ENCODE peak calls at places on chromosomes 13 and 19, in six cellular contexts. One of them, this sample, is unnamed.

GRCh38 chr19:12596927-12597548 is 13.6 kb downstream of the ZNF490 start:
- DNase-seq in stimulated activated CD4-positive, alpha-beta T cell treated with anti-CD3 and anti-CD28 coated beads, Interleukin-4, amount 100 ng/mL, for 48 hours: no peak
- DNase-seq in cardiac fibroblast: no peak
- DNase-seq in colonic mucosa: no peak
- DNase-seq in endodermal cell: no peak
- DNase-seq in NCI-H1105 treated with DMSO at 0.1 percent for 48 hours: no peak
- DNase-seq in this sample: no peak

GRCh38 chr13:29925457-29925856 is 75.0 kb upstream of the UBL3 start:
- DNase-seq in cardiac fibroblast: peak
- DNase-seq in colonic mucosa: peak
- DNase-seq in NCI-H1105 treated with DMSO at 0.1 percent for 48 hours: peak
- DNase-seq in endodermal cell: no peak
- DNase-seq in stimulated activated CD4-positive, alpha-beta T cell treated with anti-CD3 and anti-CD28 coated beads, Interleukin-4, amount 100 ng/mL, for 48 hours: no peak
- DNase-seq in this sample: no peak

GRCh38 chr13:46211116-46211515 is 612 bp upstream of the LRRC63 start:
- DNase-seq in NCI-H1105 treated with DMSO at 0.1 percent for 48 hours: peak
- DNase-seq in stimulated activated CD4-positive, alpha-beta T cell treated with anti-CD3 and anti-CD28 coated beads, Interleukin-4, amount 100 ng/mL, for 48 hours: no peak
- DNase-seq in endodermal cell: no peak
- DNase-seq in cardiac fibroblast: no peak
- DNase-seq in colonic mucosa: no peak
- DNase-seq in this sample: no peak

GRCh38 chr13:31485183-31485582 is 254.1 kb upstream of the RXFP2 start:
- DNase-seq in endodermal cell: no peak
- DNase-seq in colonic mucosa: no peak
- DNase-seq in stimulated activated CD4-positive, alpha-beta T cell treated with anti-CD3 and anti-CD28 coated beads, Interleukin-4, amount 100 ng/mL, for 48 hours: no peak
- DNase-seq in NCI-H1105 treated with DMSO at 0.1 percent for 48 hours: no peak
- DNase-seq in cardiac fibroblast: peak
- DNase-seq in this sample: no peak

GRCh38 chr19:3407556-3408516 is 41.5 kb downstream of the NFIC start:
- DNase-seq in endodermal cell: no peak
- DNase-seq in stimulated activated CD4-positive, alpha-beta T cell treated with anti-CD3 and anti-CD28 coated beads, Interleukin-4, amount 100 ng/mL, for 48 hours: no peak
- DNase-seq in colonic mucosa: no peak
- DNase-seq in NCI-H1105 treated with DMSO at 0.1 percent for 48 hours: no peak
- DNase-seq in cardiac fibroblast: peak
- DNase-seq in this sample: no peak

GRCh38 chr13:49220035-49220855 is at the start of gene MLNR:
- DNase-seq in stimulated activated CD4-positive, alpha-beta T cell treated with anti-CD3 and anti-CD28 coated beads, Interleukin-4, amount 100 ng/mL, for 48 hours: no peak
- DNase-seq in endodermal cell: peak
- DNase-seq in colonic mucosa: peak
- DNase-seq in NCI-H1105 treated with DMSO at 0.1 percent for 48 hours: peak
- DNase-seq in cardiac fibroblast: peak
- DNase-seq in this sample: peak

GRCh38 chr13:110723598-110723997 is 10.1 kb downstream of the ING1 start:
- DNase-seq in stimulated activated CD4-positive, alpha-beta T cell treated with anti-CD3 and anti-CD28 coated beads, Interleukin-4, amount 100 ng/mL, for 48 hours: no peak
- DNase-seq in cardiac fibroblast: no peak
- DNase-seq in colonic mucosa: no peak
- DNase-seq in NCI-H1105 treated with DMSO at 0.1 percent for 48 hours: no peak
- DNase-seq in endodermal cell: no peak
- DNase-seq in this sample: no peak

GRCh38 chr19:7497292-7497691 is 8.5 kb upstream of the PEX11G start:
- DNase-seq in NCI-H1105 treated with DMSO at 0.1 percent for 48 hours: no peak
- DNase-seq in endodermal cell: peak
- DNase-seq in stimulated activated CD4-positive, alpha-beta T cell treated with anti-CD3 and anti-CD28 coated beads, Interleukin-4, amount 100 ng/mL, for 48 hours: no peak
- DNase-seq in colonic mucosa: no peak
- DNase-seq in cardiac fibroblast: peak
- DNase-seq in this sample: no peak

GRCh38 chr19:16457195-16457953 is 14.4 kb downstream of the EPS15L1 start:
- DNase-seq in endodermal cell: peak
- DNase-seq in stimulated activated CD4-positive, alpha-beta T cell treated with anti-CD3 and anti-CD28 coated beads, Interleukin-4, amount 100 ng/mL, for 48 hours: no peak
- DNase-seq in colonic mucosa: no peak
- DNase-seq in NCI-H1105 treated with DMSO at 0.1 percent for 48 hours: no peak
- DNase-seq in cardiac fibroblast: peak
- DNase-seq in this sample: no peak

GRCh38 chr13:29991343-29991742 is 140.9 kb upstream of the UBL3 start:
- DNase-seq in colonic mucosa: no peak
- DNase-seq in stimulated activated CD4-positive, alpha-beta T cell treated with anti-CD3 and anti-CD28 coated beads, Interleukin-4, amount 100 ng/mL, for 48 hours: no peak
- DNase-seq in NCI-H1105 treated with DMSO at 0.1 percent for 48 hours: no peak
- DNase-seq in endodermal cell: no peak
- DNase-seq in cardiac fibroblast: peak
- DNase-seq in this sample: peak

GRCh38 chr19:38735257-38735686 is 9.0 kb downstream of the CAPN12 start:
- DNase-seq in cardiac fibroblast: no peak
- DNase-seq in stimulated activated CD4-positive, alpha-beta T cell treated with anti-CD3 and anti-CD28 coated beads, Interleukin-4, amount 100 ng/mL, for 48 hours: no peak
- DNase-seq in colonic mucosa: peak
- DNase-seq in endodermal cell: peak
- DNase-seq in NCI-H1105 treated with DMSO at 0.1 percent for 48 hours: peak
- DNase-seq in this sample: peak

GRCh38 chr19:56107626-56108351 is 13.3 kb downstream of the ZNF787 start:
- DNase-seq in NCI-H1105 treated with DMSO at 0.1 percent for 48 hours: no peak
- DNase-seq in colonic mucosa: no peak
- DNase-seq in stimulated activated CD4-positive, alpha-beta T cell treated with anti-CD3 and anti-CD28 coated beads, Interleukin-4, amount 100 ng/mL, for 48 hours: no peak
- DNase-seq in endodermal cell: no peak
- DNase-seq in cardiac fibroblast: peak
- DNase-seq in this sample: no peak

GRCh38 chr19:38478273-38478971 is 44.9 kb downstream of the RYR1 start:
- DNase-seq in colonic mucosa: no peak
- DNase-seq in cardiac fibroblast: no peak
- DNase-seq in stimulated activated CD4-positive, alpha-beta T cell treated with anti-CD3 and anti-CD28 coated beads, Interleukin-4, amount 100 ng/mL, for 48 hours: no peak
- DNase-seq in NCI-H1105 treated with DMSO at 0.1 percent for 48 hours: no peak
- DNase-seq in endodermal cell: peak
- DNase-seq in this sample: peak

GRCh38 chr19:17726136-17726741 is 7.0 kb downstream of the MAP1S start:
- DNase-seq in stimulated activated CD4-positive, alpha-beta T cell treated with anti-CD3 and anti-CD28 coated beads, Interleukin-4, amount 100 ng/mL, for 48 hours: no peak
- DNase-seq in endodermal cell: no peak
- DNase-seq in cardiac fibroblast: no peak
- DNase-seq in colonic mucosa: no peak
- DNase-seq in NCI-H1105 treated with DMSO at 0.1 percent for 48 hours: no peak
- DNase-seq in this sample: no peak

GRCh38 chr19:1936916-1937610 is 3.9 kb upstream of the CSNK1G2 start:
- DNase-seq in NCI-H1105 treated with DMSO at 0.1 percent for 48 hours: no peak
- DNase-seq in colonic mucosa: no peak
- DNase-seq in cardiac fibroblast: no peak
- DNase-seq in endodermal cell: no peak
- DNase-seq in stimulated activated CD4-positive, alpha-beta T cell treated with anti-CD3 and anti-CD28 coated beads, Interleukin-4, amount 100 ng/mL, for 48 hours: no peak
- DNase-seq in this sample: no peak

GRCh38 chr19:719081-719512 is 10.4 kb downstream of the PALM start:
- DNase-seq in stimulated activated CD4-positive, alpha-beta T cell treated with anti-CD3 and anti-CD28 coated beads, Interleukin-4, amount 100 ng/mL, for 48 hours: no peak
- DNase-seq in cardiac fibroblast: peak
- DNase-seq in NCI-H1105 treated with DMSO at 0.1 percent for 48 hours: no peak
- DNase-seq in endodermal cell: no peak
- DNase-seq in colonic mucosa: no peak
- DNase-seq in this sample: no peak

GRCh38 chr13:45393941-45394570 is 24.1 kb downstream of the SLC25A30 start:
- DNase-seq in endodermal cell: peak
- DNase-seq in colonic mucosa: no peak
- DNase-seq in cardiac fibroblast: peak
- DNase-seq in stimulated activated CD4-positive, alpha-beta T cell treated with anti-CD3 and anti-CD28 coated beads, Interleukin-4, amount 100 ng/mL, for 48 hours: no peak
- DNase-seq in NCI-H1105 treated with DMSO at 0.1 percent for 48 hours: peak
- DNase-seq in this sample: peak

This sample was measured in islet precursor cell.